ENCODE peak calls at places on chromosome X, in ten cellular contexts. H, F, M, V, O, P, Y, I, S and A are unnamed samples.

GRCh38 chrX:16589826-16590225 is 60.1 kb upstream of the S100G start:
- DNase-seq in M (no peak), H (no peak), I (no peak), Y (no peak), S (no peak), P (no peak), V (no peak), F (no peak), O (no peak), A (no peak)

GRCh38 chrX:30027636-30028035 is 187.7 kb upstream of the MAGEB2 start:
- DNase-seq in M (no peak), I (no peak), H (no peak), S (no peak), F (no peak), P (no peak), Y (no peak), V (no peak), O (no peak), A (no peak)

GRCh38 chrX:9195199-9195880 is 161.4 kb upstream of the FAM9B start:
- DNase-seq in M (peak; percentile 4), F (no peak), H (no peak), O (no peak), P (no peak), V (no peak), Y (peak; percentile 62), I (no peak), S (no peak), A (no peak)

GRCh38 chrX:108186811-108187210 is 95.2 kb downstream of the ATG4A start:
- DNase-seq in H (no peak), P (no peak), V (no peak), I (peak; percentile 16), M (no peak), S (no peak), O (no peak), F (no peak), Y (no peak), A (no peak)

GRCh38 chrX:68808686-68809357 is 20.0 kb upstream of the EFNB1 start:
- DNase-seq in I (no peak), M (no peak), V (no peak), S (no peak), Y (no peak), F (peak; percentile 28), P (no peak), H (no peak), O (no peak), A (no peak)

GRCh38 chrX:7216981-7217587 is 69.1 kb upstream of the PUDP start:
- DNase-seq in M (no peak), I (no peak), Y (no peak), O (no peak), S (no peak), V (no peak), H (no peak), P (no peak), F (no peak), A (no peak)

GRCh38 chrX:100829730-100830129 is 9.5 kb downstream of the CSTF2 start:
- DNase-seq in P (no peak), V (no peak), F (no peak), Y (no peak), O (no peak), I (no peak), S (no peak), M (no peak), H (no peak), A (no peak)

GRCh38 chrX:55907968-55908607 is 190.5 kb downstream of the RRAGB start:
- DNase-seq in H (no peak), O (peak; percentile 83), S (peak; percentile 58), V (peak; percentile 10), Y (peak; percentile 89), I (no peak), P (no peak), F (peak; percentile 78), M (no peak), A (no peak)

GRCh38 chrX:70970482-70970999 is 39.6 kb upstream of the SLC7A3 start:
- DNase-seq in Y (no peak), H (no peak), F (no peak), S (no peak), M (no peak), V (no peak), I (no peak), P (no peak), O (no peak), A (no peak)

GRCh38 chrX:73131276-73131675 is 52.0 kb upstream of the PABPC1L2A start:
- DNase-seq in O (no peak), H (no peak), P (no peak), V (no peak), F (no peak), I (no peak), Y (no peak), S (no peak), M (no peak), A (no peak)

GRCh38 chrX:37357436-37357835 is 8.3 kb downstream of the PRRG1 start:
- DNase-seq in O (no peak), H (no peak), V (no peak), P (no peak), Y (no peak), I (no peak), F (no peak), S (no peak), M (no peak), A (no peak)

GRCh38 chrX:2508648-2509335 is 8.0 kb upstream of the DHRSX start:
- DNase-seq in F (peak; percentile 1), V (no peak), M (no peak), H (no peak), O (no peak), S (no peak), I (no peak), P (no peak), Y (no peak), A (no peak)

GRCh38 chrX:39752820-39753219 is 344.9 kb downstream of the BCOR start:
- DNase-seq in F (peak; percentile 71), S (peak; percentile 32), M (peak; percentile 69), O (no peak), I (no peak), H (no peak), P (no peak), Y (no peak), V (no peak), A (no peak)

GRCh38 chrX:80751456-80751855 is 58.2 kb downstream of the BRWD3 start:
- DNase-seq in F (no peak), S (no peak), H (no peak), I (no peak), P (no peak), O (no peak), M (no peak), V (no peak), Y (no peak), A (no peak)

GRCh38 chrX:120087289-120088017 is 10.0 kb upstream of the RHOXF2B start:
- DNase-seq in M (no peak), O (no peak), F (no peak), H (no peak), S (no peak), Y (no peak), P (no peak), V (no peak), I (no peak), A (no peak)

GRCh38 chrX:39816871-39817731 is 280.7 kb downstream of the BCOR start:
- DNase-seq in M (no peak), F (no peak), P (no peak), O (no peak), I (no peak), V (no peak), Y (no peak), S (no peak), H (no peak), A (no peak)

GRCh38 chrX:20116087-20116574 is 576 bp downstream of the MAP7D2 start:
- DNase-seq in M (no peak), V (no peak), O (no peak), F (no peak), Y (no peak), P (no peak), S (no peak), H (no peak), I (no peak), A (no peak)

GRCh38 chrX:8730812-8731578 is 942 bp downstream of the ANOS1 start:
- DNase-seq in V (no peak), Y (no peak), H (no peak), O (no peak), P (no peak), M (no peak), I (no peak), F (no peak), S (no peak), A (no peak)

GRCh38 chrX:154123241-154124219 is 20.5 kb upstream of the OPN1LW start:
- DNase-seq in V (peak; percentile 41), O (peak; percentile 88), M (no peak), I (no peak), S (peak; percentile 33), H (no peak), P (peak; percentile 15), Y (no peak), F (no peak), A (peak; percentile 5)

GRCh38 chrX:627510-627964 is 3.1 kb upstream of the SHOX start:
- DNase-seq in P (no peak), V (no peak), Y (peak; percentile 83), H (no peak), I (no peak), O (no peak), S (no peak), M (no peak), F (no peak), A (no peak)